ENCODE peak calls at places on chromosomes 3 and 15, in nine cellular contexts. One of them, this sample, is unnamed.
A peak's percentile ranks its signal among the peaks of the same experiment; 100 is the strongest.

GRCh38 chr15:45855907-45856579 is 221.2 kb downstream of the SQOR start:
- DNase-seq in PC-3: peak; percentile 85
- DNase-seq in hepatocyte: peak; percentile 13
- DNase-seq in neural progenitor cell: no peak
- DNase-seq in HCT116: no peak
- DNase-seq in MM.1S: no peak
- DNase-seq in OCI-LY7: no peak
- DNase-seq in GM23248: no peak
- DNase-seq in SK-N-SH: no peak
- DNase-seq in this sample: no peak

GRCh38 chr3:73808862-73809509 is 184.2 kb upstream of the PDZRN3 start:
- DNase-seq in PC-3: no peak
- DNase-seq in hepatocyte: no peak
- DNase-seq in neural progenitor cell: peak; percentile 51
- DNase-seq in HCT116: no peak
- DNase-seq in MM.1S: no peak
- DNase-seq in OCI-LY7: no peak
- DNase-seq in GM23248: no peak
- DNase-seq in SK-N-SH: no peak
- DNase-seq in this sample: peak; percentile 14

GRCh38 chr3:138271189-138271794 is 58.4 kb downstream of the NME9 start:
- DNase-seq in PC-3: no peak
- DNase-seq in hepatocyte: no peak
- DNase-seq in neural progenitor cell: no peak
- DNase-seq in HCT116: no peak
- DNase-seq in MM.1S: no peak
- DNase-seq in OCI-LY7: no peak
- DNase-seq in GM23248: no peak
- DNase-seq in SK-N-SH: no peak
- DNase-seq in this sample: no peak

GRCh38 chr3:129934234-129935123 is 40.0 kb upstream of the TRH start:
- DNase-seq in PC-3: peak; percentile 42
- DNase-seq in hepatocyte: peak; percentile 52
- DNase-seq in neural progenitor cell: peak; percentile 65
- DNase-seq in HCT116: peak; percentile 12
- DNase-seq in MM.1S: peak; percentile 8
- DNase-seq in OCI-LY7: peak; percentile 41
- DNase-seq in GM23248: peak; percentile 44
- DNase-seq in SK-N-SH: peak; percentile 77
- DNase-seq in this sample: peak; percentile 68

GRCh38 chr15:45143946-45144345 is 14.2 kb downstream of the DUOX1 start:
- DNase-seq in PC-3: no peak
- DNase-seq in hepatocyte: no peak
- DNase-seq in neural progenitor cell: no peak
- DNase-seq in HCT116: no peak
- DNase-seq in MM.1S: no peak
- DNase-seq in OCI-LY7: no peak
- DNase-seq in GM23248: no peak
- DNase-seq in SK-N-SH: no peak
- DNase-seq in this sample: no peak

GRCh38 chr15:44029940-44030568 is 165.0 kb downstream of the FRMD5 start:
- DNase-seq in PC-3: no peak
- DNase-seq in hepatocyte: no peak
- DNase-seq in neural progenitor cell: no peak
- DNase-seq in HCT116: no peak
- DNase-seq in MM.1S: no peak
- DNase-seq in OCI-LY7: no peak
- DNase-seq in GM23248: peak; percentile 51
- DNase-seq in SK-N-SH: no peak
- DNase-seq in this sample: no peak

GRCh38 chr3:10473581-10474438 is 31.6 kb downstream of the ATP2B2 start:
- DNase-seq in PC-3: no peak
- DNase-seq in hepatocyte: no peak
- DNase-seq in neural progenitor cell: no peak
- DNase-seq in HCT116: no peak
- DNase-seq in MM.1S: no peak
- DNase-seq in OCI-LY7: peak; percentile 14
- DNase-seq in GM23248: no peak
- DNase-seq in SK-N-SH: no peak
- DNase-seq in this sample: peak; percentile 21

GRCh38 chr15:38896652-38897051 is 332.0 kb upstream of the RASGRP1 start:
- DNase-seq in PC-3: no peak
- DNase-seq in hepatocyte: no peak
- DNase-seq in neural progenitor cell: no peak
- DNase-seq in HCT116: no peak
- DNase-seq in MM.1S: no peak
- DNase-seq in OCI-LY7: no peak
- DNase-seq in GM23248: no peak
- DNase-seq in SK-N-SH: no peak
- DNase-seq in this sample: no peak

GRCh38 chr3:158709666-158710083 is 22.6 kb downstream of the RARRES1 start:
- DNase-seq in PC-3: peak; percentile 85
- DNase-seq in hepatocyte: no peak
- DNase-seq in neural progenitor cell: no peak
- DNase-seq in HCT116: no peak
- DNase-seq in MM.1S: no peak
- DNase-seq in OCI-LY7: no peak
- DNase-seq in GM23248: peak; percentile 99
- DNase-seq in SK-N-SH: no peak
- DNase-seq in this sample: no peak

GRCh38 chr3:17802993-17803392 is 60.6 kb upstream of the TBC1D5 start:
- DNase-seq in PC-3: no peak
- DNase-seq in hepatocyte: no peak
- DNase-seq in neural progenitor cell: no peak
- DNase-seq in HCT116: no peak
- DNase-seq in MM.1S: peak; percentile 69
- DNase-seq in OCI-LY7: no peak
- DNase-seq in GM23248: no peak
- DNase-seq in SK-N-SH: no peak
- DNase-seq in this sample: no peak

DNA sequence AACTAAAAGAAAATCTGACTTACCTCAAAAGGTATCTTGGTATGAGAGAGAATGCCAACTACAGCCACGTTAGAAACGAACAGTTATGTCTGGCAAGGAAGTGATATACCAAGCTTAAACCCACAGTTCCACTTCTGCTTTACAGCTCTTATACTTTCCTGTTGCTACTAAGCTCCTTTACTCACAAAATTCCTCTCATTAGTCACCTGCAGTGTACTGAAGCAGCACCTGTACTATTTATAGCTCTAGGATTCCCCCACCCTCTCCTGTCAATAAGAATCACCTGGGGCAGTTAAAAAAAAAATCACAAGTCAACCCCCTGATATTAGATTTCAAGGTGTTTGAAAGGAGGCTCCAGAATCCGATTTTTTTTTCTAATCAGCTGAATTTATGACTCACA is 2.9 kb upstream of the TMEM266 start:
- DNase-seq in PC-3: peak; percentile 11
- DNase-seq in hepatocyte: peak; percentile 32
- DNase-seq in neural progenitor cell: no peak
- DNase-seq in HCT116: no peak
- DNase-seq in MM.1S: peak; percentile 63
- DNase-seq in OCI-LY7: peak; percentile 63
- DNase-seq in GM23248: no peak
- DNase-seq in SK-N-SH: no peak
- DNase-seq in this sample: no peak
- H3K4me3 ChIP-seq in PC-3: peak overlapping the region; percentile 54
- H3K4me3 ChIP-seq in hepatocyte: no peak overlapping the region
- H3K4me3 ChIP-seq in neural progenitor cell: no peak overlapping the region
- H3K4me3 ChIP-seq in HCT116: peak overlapping the region; percentile 29
- H3K4me3 ChIP-seq in MM.1S: peak overlapping the region; percentile 38
- H3K4me3 ChIP-seq in OCI-LY7: no peak overlapping the region
- H3K4me3 ChIP-seq in GM23248: no peak overlapping the region
- H3K4me3 ChIP-seq in SK-N-SH: no peak overlapping the region
- H3K4me3 ChIP-seq in this sample: no peak overlapping the region

GRCh38 chr15:25775317-25775912 is 87.7 kb downstream of the ATP10A start:
- DNase-seq in PC-3: peak; percentile 66
- DNase-seq in hepatocyte: peak; percentile 34
- DNase-seq in neural progenitor cell: peak; percentile 60
- DNase-seq in HCT116: no peak
- DNase-seq in MM.1S: no peak
- DNase-seq in OCI-LY7: peak; percentile 26
- DNase-seq in GM23248: peak; percentile 96
- DNase-seq in SK-N-SH: no peak
- DNase-seq in this sample: no peak

GRCh38 chr15:25773248-25773647 is 89.9 kb downstream of the ATP10A start:
- DNase-seq in PC-3: no peak
- DNase-seq in hepatocyte: no peak
- DNase-seq in neural progenitor cell: no peak
- DNase-seq in HCT116: no peak
- DNase-seq in MM.1S: no peak
- DNase-seq in OCI-LY7: no peak
- DNase-seq in GM23248: no peak
- DNase-seq in SK-N-SH: no peak
- DNase-seq in this sample: no peak

GRCh38 chr15:25777047-25777446 is 86.1 kb downstream of the ATP10A start:
- DNase-seq in PC-3: no peak
- DNase-seq in hepatocyte: no peak
- DNase-seq in neural progenitor cell: no peak
- DNase-seq in HCT116: no peak
- DNase-seq in MM.1S: no peak
- DNase-seq in OCI-LY7: no peak
- DNase-seq in GM23248: no peak
- DNase-seq in SK-N-SH: no peak
- DNase-seq in this sample: no peak

GRCh38 chr15:25774871-25775270 is 88.3 kb downstream of the ATP10A start:
- DNase-seq in PC-3: no peak
- DNase-seq in hepatocyte: no peak
- DNase-seq in neural progenitor cell: no peak
- DNase-seq in HCT116: no peak
- DNase-seq in MM.1S: no peak
- DNase-seq in OCI-LY7: no peak
- DNase-seq in GM23248: peak; percentile 8
- DNase-seq in SK-N-SH: no peak
- DNase-seq in this sample: no peak

GRCh38 chr15:25776071-25776740 is 86.9 kb downstream of the ATP10A start:
- DNase-seq in PC-3: no peak
- DNase-seq in hepatocyte: no peak
- DNase-seq in neural progenitor cell: no peak
- DNase-seq in HCT116: no peak
- DNase-seq in MM.1S: no peak
- DNase-seq in OCI-LY7: no peak
- DNase-seq in GM23248: peak; percentile 28
- DNase-seq in SK-N-SH: no peak
- DNase-seq in this sample: no peak
- TF ChIP-seq EZH2phosphoT487 in PC-3: no peak
- TF ChIP-seq EZH2phosphoT487 in hepatocyte: no peak
- TF ChIP-seq EZH2phosphoT487 in neural progenitor cell: no peak
- TF ChIP-seq EZH2phosphoT487 in HCT116: no peak
- TF ChIP-seq EZH2phosphoT487 in MM.1S: no peak
- TF ChIP-seq EZH2phosphoT487 in OCI-LY7: no peak
- TF ChIP-seq EZH2phosphoT487 in GM23248: no peak
- TF ChIP-seq EZH2phosphoT487 in SK-N-SH: no peak
- TF ChIP-seq EZH2phosphoT487 in this sample: no peak

GRCh38 chr3:97872209-97873042 is 50.6 kb downstream of the CRYBG3 start:
- DNase-seq in PC-3: peak; percentile 98
- DNase-seq in hepatocyte: peak; percentile 12
- DNase-seq in neural progenitor cell: no peak
- DNase-seq in HCT116: no peak
- DNase-seq in MM.1S: no peak
- DNase-seq in OCI-LY7: no peak
- DNase-seq in GM23248: peak; percentile 98
- DNase-seq in SK-N-SH: peak; percentile 19
- DNase-seq in this sample: no peak
- H3K4me3 ChIP-seq in PC-3: peak overlapping the region; percentile 45
- H3K4me3 ChIP-seq in hepatocyte: no peak overlapping the region
- H3K4me3 ChIP-seq in neural progenitor cell: no peak overlapping the region
- H3K4me3 ChIP-seq in HCT116: no peak overlapping the region
- H3K4me3 ChIP-seq in MM.1S: no peak overlapping the region
- H3K4me3 ChIP-seq in OCI-LY7: no peak overlapping the region
- H3K4me3 ChIP-seq in GM23248: peak overlapping the region; percentile 58
- H3K4me3 ChIP-seq in SK-N-SH: no peak overlapping the region
- H3K4me3 ChIP-seq in this sample: no peak overlapping the region

GRCh38 chr15:89406756-89407650 is 72.4 kb upstream of the POLG start:
- DNase-seq in PC-3: no peak
- DNase-seq in hepatocyte: no peak
- DNase-seq in neural progenitor cell: peak; percentile 72
- DNase-seq in HCT116: no peak
- DNase-seq in MM.1S: no peak
- DNase-seq in OCI-LY7: no peak
- DNase-seq in GM23248: peak; percentile 21
- DNase-seq in SK-N-SH: no peak
- DNase-seq in this sample: peak; percentile 85
- TF ChIP-seq EZH2phosphoT487 in PC-3: no peak
- TF ChIP-seq EZH2phosphoT487 in hepatocyte: no peak
- TF ChIP-seq EZH2phosphoT487 in neural progenitor cell: peak; percentile 90
- TF ChIP-seq EZH2phosphoT487 in HCT116: no peak
- TF ChIP-seq EZH2phosphoT487 in MM.1S: no peak
- TF ChIP-seq EZH2phosphoT487 in OCI-LY7: no peak
- TF ChIP-seq EZH2phosphoT487 in GM23248: peak; percentile 59
- TF ChIP-seq EZH2phosphoT487 in SK-N-SH: no peak
- TF ChIP-seq EZH2phosphoT487 in this sample: peak; percentile 67

GRCh38 chr3:42228796-42229195 is 37.2 kb downstream of the CCK start:
- DNase-seq in PC-3: peak; percentile 74
- DNase-seq in hepatocyte: no peak
- DNase-seq in neural progenitor cell: no peak
- DNase-seq in HCT116: no peak
- DNase-seq in MM.1S: no peak
- DNase-seq in OCI-LY7: peak; percentile 63
- DNase-seq in GM23248: peak; percentile 13
- DNase-seq in SK-N-SH: no peak
- DNase-seq in this sample: peak; percentile 58

GRCh38 chr3:42229266-42229941 is 36.6 kb downstream of the CCK start:
- DNase-seq in PC-3: no peak
- DNase-seq in hepatocyte: no peak
- DNase-seq in neural progenitor cell: no peak
- DNase-seq in HCT116: no peak
- DNase-seq in MM.1S: no peak
- DNase-seq in OCI-LY7: no peak
- DNase-seq in GM23248: no peak
- DNase-seq in SK-N-SH: no peak
- DNase-seq in this sample: no peak

GRCh38 chr3:42226470-42227425 is 39.2 kb downstream of the CCK start:
- DNase-seq in PC-3: no peak
- DNase-seq in hepatocyte: no peak
- DNase-seq in neural progenitor cell: no peak
- DNase-seq in HCT116: no peak
- DNase-seq in MM.1S: no peak
- DNase-seq in OCI-LY7: peak; percentile 17
- DNase-seq in GM23248: peak; percentile 38
- DNase-seq in SK-N-SH: no peak
- DNase-seq in this sample: peak; percentile 32

GRCh38 chr3:42230860-42231259 is 35.1 kb downstream of the CCK start:
- DNase-seq in PC-3: no peak
- DNase-seq in hepatocyte: no peak
- DNase-seq in neural progenitor cell: no peak
- DNase-seq in HCT116: no peak
- DNase-seq in MM.1S: no peak
- DNase-seq in OCI-LY7: no peak
- DNase-seq in GM23248: no peak
- DNase-seq in SK-N-SH: no peak
- DNase-seq in this sample: no peak

GRCh38 chr3:42229942-42230688 is 35.9 kb downstream of the CCK start:
- DNase-seq in PC-3: peak; percentile 75
- DNase-seq in hepatocyte: peak; percentile 67
- DNase-seq in neural progenitor cell: peak; percentile 78
- DNase-seq in HCT116: peak; percentile 34
- DNase-seq in MM.1S: no peak
- DNase-seq in OCI-LY7: peak; percentile 40
- DNase-seq in GM23248: peak; percentile 82
- DNase-seq in SK-N-SH: peak; percentile 67
- DNase-seq in this sample: peak; percentile 86
- H3K4me3 ChIP-seq in PC-3: peak overlapping the region; percentile 55
- H3K4me3 ChIP-seq in hepatocyte: no peak overlapping the region
- H3K4me3 ChIP-seq in neural progenitor cell: no peak overlapping the region
- H3K4me3 ChIP-seq in HCT116: no peak overlapping the region
- H3K4me3 ChIP-seq in MM.1S: no peak overlapping the region
- H3K4me3 ChIP-seq in OCI-LY7: no peak overlapping the region
- H3K4me3 ChIP-seq in GM23248: peak overlapping the region; percentile 69
- H3K4me3 ChIP-seq in SK-N-SH: no peak overlapping the region
- H3K4me3 ChIP-seq in this sample: no peak overlapping the region

This sample was measured in GM23338.